ENCODE peak calls at places on chromosomes 13 and 19, in five cellular contexts. One of them, this sample, is unnamed. For H3K4me1, the result is how much of the 10 kb centered on the place peaks cover.

GRCh38 chr13:98947925-98948324 is 29.9 kb downstream of the DOCK9 start:
- DNase-seq in uterus: no peak
- DNase-seq in heart left ventricle: no peak
- DNase-seq in esophagus squamous epithelium: no peak
- DNase-seq in body of pancreas: no peak
- DNase-seq in this sample: no peak

GRCh38 chr13:36344173-36344572 is 2.0 kb downstream of the SPART start:
- DNase-seq in uterus: no peak
- DNase-seq in heart left ventricle: no peak
- DNase-seq in esophagus squamous epithelium: no peak
- DNase-seq in body of pancreas: no peak
- DNase-seq in this sample: no peak

GRCh38 chr13:36069881-36070366 is 61.3 kb downstream of the DCLK1 start:
- DNase-seq in uterus: peak
- DNase-seq in heart left ventricle: no peak
- DNase-seq in esophagus squamous epithelium: no peak
- DNase-seq in body of pancreas: peak
- DNase-seq in this sample: no peak

GRCh38 chr19:44720945-44721344 is 22.0 kb downstream of the CEACAM16 start:
- DNase-seq in uterus: no peak
- DNase-seq in heart left ventricle: no peak
- DNase-seq in esophagus squamous epithelium: no peak
- DNase-seq in body of pancreas: no peak
- DNase-seq in this sample: no peak

GRCh38 chr19:51339687-51340656 is 2.0 kb downstream of the VSIG10L start:
- DNase-seq in uterus: peak
- DNase-seq in heart left ventricle: peak
- DNase-seq in esophagus squamous epithelium: peak
- DNase-seq in body of pancreas: peak
- DNase-seq in this sample: peak

GRCh38 chr19:3459322-3459881 is 20.9 kb downstream of the SMIM24 start:
- DNase-seq in uterus: peak
- DNase-seq in heart left ventricle: peak
- DNase-seq in esophagus squamous epithelium: no peak
- DNase-seq in body of pancreas: peak
- DNase-seq in this sample: no peak

GRCh38 chr13:39603424-39603947 is 493 bp upstream of the LHFPL6 start:
- DNase-seq in uterus: peak
- DNase-seq in heart left ventricle: peak
- DNase-seq in esophagus squamous epithelium: no peak
- DNase-seq in body of pancreas: peak
- DNase-seq in this sample: no peak

GRCh38 chr13:70107498-70108271 is at the start of gene ATXN8OS:
- DNase-seq in uterus: no peak
- DNase-seq in heart left ventricle: no peak
- DNase-seq in esophagus squamous epithelium: no peak
- DNase-seq in body of pancreas: peak
- DNase-seq in this sample: peak

GRCh38 chr19:31023038-31023437 is 326.2 kb downstream of the TSHZ3 start:
- DNase-seq in uterus: peak
- DNase-seq in heart left ventricle: no peak
- DNase-seq in esophagus squamous epithelium: no peak
- DNase-seq in body of pancreas: no peak
- DNase-seq in this sample: no peak

GRCh38 chr13:46648166-46648607 is 95.2 kb downstream of the LRCH1 start:
- DNase-seq in uterus: no peak
- DNase-seq in heart left ventricle: no peak
- DNase-seq in esophagus squamous epithelium: no peak
- DNase-seq in body of pancreas: peak
- DNase-seq in this sample: peak

GRCh38 chr19:13817615-13818371 is 22.6 kb downstream of the ZSWIM4 start:
- DNase-seq in uterus: no peak
- DNase-seq in heart left ventricle: no peak
- DNase-seq in esophagus squamous epithelium: no peak
- DNase-seq in body of pancreas: peak
- DNase-seq in this sample: peak
- TF ChIP-seq POLR2A in uterus: no peak
- TF ChIP-seq POLR2A in heart left ventricle: no peak
- TF ChIP-seq POLR2A in esophagus squamous epithelium: no peak
- TF ChIP-seq POLR2A in body of pancreas: peak
- TF ChIP-seq POLR2A in this sample: no peak

DNA sequence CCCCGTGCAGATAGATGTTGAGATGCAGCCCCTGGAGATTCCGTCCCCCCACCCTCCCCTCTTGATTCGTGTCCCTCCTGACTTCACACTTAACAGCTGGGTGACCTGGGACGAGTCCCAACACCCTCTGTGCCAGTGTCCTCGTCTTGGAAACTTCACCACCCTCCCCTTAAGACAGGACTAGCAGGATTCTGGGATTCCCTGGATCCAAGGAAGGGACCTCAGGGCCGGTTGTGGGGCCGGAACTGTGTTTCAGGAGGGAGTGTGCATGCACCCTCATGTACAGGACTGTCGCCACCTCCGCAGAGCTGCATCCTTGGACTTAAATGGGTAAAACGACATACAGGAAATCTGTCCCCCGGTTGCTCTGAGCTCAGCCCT is 952 bp downstream of the MYO9B start:
- DNase-seq in uterus: no peak
- DNase-seq in heart left ventricle: no peak
- DNase-seq in esophagus squamous epithelium: no peak
- DNase-seq in body of pancreas: peak
- DNase-seq in this sample: peak
- H3K4me1 ChIP-seq in uterus: under half
- H3K4me1 ChIP-seq in heart left ventricle: half or more
- H3K4me1 ChIP-seq in esophagus squamous epithelium: under half
- H3K4me1 ChIP-seq in body of pancreas: under half
- H3K4me1 ChIP-seq in this sample: half or more

DNA sequence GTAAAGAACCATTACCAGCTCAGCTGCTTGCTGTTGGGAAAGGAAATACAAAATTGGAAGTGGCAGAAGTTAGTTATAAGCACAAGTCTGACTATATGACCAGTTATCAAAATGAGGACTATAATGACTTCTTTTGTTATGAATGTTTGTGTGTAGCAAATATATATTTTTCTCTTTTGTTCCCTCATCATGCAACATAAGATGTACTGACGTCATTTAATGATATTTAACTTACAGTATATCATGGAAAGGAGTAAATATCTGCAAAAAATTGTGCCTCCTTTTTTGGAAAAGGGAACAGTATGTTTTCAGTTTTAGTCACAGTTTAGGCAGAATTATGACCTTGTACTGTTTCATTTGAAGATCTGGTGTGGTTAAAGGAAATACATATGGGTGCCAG is 356.3 kb upstream of the SLITRK5 start:
- DNase-seq in uterus: no peak
- DNase-seq in heart left ventricle: no peak
- DNase-seq in esophagus squamous epithelium: no peak
- DNase-seq in body of pancreas: no peak
- DNase-seq in this sample: no peak
- TF ChIP-seq POLR2A in uterus: no peak
- TF ChIP-seq POLR2A in heart left ventricle: no peak
- TF ChIP-seq POLR2A in esophagus squamous epithelium: no peak
- TF ChIP-seq POLR2A in body of pancreas: no peak
- TF ChIP-seq POLR2A in this sample: no peak

DNA sequence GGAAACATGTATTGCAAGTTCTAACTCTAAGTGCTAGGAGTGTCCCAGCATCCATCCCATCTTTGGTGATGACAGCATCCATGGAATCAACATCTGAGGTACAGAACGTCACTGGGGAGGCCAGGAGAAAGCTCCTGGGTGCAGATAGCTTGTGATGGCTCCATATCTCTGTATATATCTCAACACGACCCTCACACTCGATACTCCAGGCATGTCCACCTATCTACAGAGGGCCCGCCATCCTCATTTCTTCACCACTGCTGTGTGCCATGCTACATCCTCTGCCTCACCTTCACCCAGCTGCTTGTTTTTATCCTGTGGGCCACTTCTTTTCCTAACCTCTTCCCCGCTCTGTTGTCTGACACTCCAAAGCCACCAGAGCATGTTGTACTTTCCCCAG is 100.4 kb upstream of the SERP2 start:
- DNase-seq in uterus: no peak
- DNase-seq in heart left ventricle: no peak
- DNase-seq in esophagus squamous epithelium: no peak
- DNase-seq in body of pancreas: no peak
- DNase-seq in this sample: no peak
- H3K4me1 ChIP-seq in uterus: under half
- H3K4me1 ChIP-seq in heart left ventricle: half or more
- H3K4me1 ChIP-seq in esophagus squamous epithelium: under half
- H3K4me1 ChIP-seq in body of pancreas: under half
- H3K4me1 ChIP-seq in this sample: under half

GRCh38 chr19:38840583-38840968 is 9.0 kb upstream of the ECH1 start:
- DNase-seq in uterus: no peak
- DNase-seq in heart left ventricle: no peak
- DNase-seq in esophagus squamous epithelium: no peak
- DNase-seq in body of pancreas: peak
- DNase-seq in this sample: no peak
- TF ChIP-seq POLR2A in uterus: no peak
- TF ChIP-seq POLR2A in heart left ventricle: no peak
- TF ChIP-seq POLR2A in esophagus squamous epithelium: no peak
- TF ChIP-seq POLR2A in body of pancreas: no peak
- TF ChIP-seq POLR2A in this sample: no peak

This sample was measured in spleen.